ENCODE peak calls at places on chromosomes 2 and 18, in seven cellular contexts. F is body of pancreas, O is suprapubic skin, M is IMR-90, C is stomach, A is GM12878, X is WTC11. K is an unnamed sample.

GRCh38 chr18:50775207-50775606 is 44.6 kb downstream of the MRO start:
- DNase-seq in F (no peak), O (no peak), M (no peak), C (no peak), A (no peak), X (no peak), K (no peak)

GRCh38 chr18:44536619-44537018 is 144.1 kb upstream of the SETBP1 start:
- DNase-seq in F (no peak), O (no peak), M (no peak), C (no peak), A (no peak), X (no peak), K (no peak)

GRCh38 chr18:34862561-34862960 is 152.5 kb downstream of the DTNA start:
- DNase-seq in F (no peak), O (no peak), M (no peak), C (no peak), A (no peak), X (no peak), K (no peak)

GRCh38 chr2:215635071-215635787 is 199.4 kb upstream of the FN1 start:
- DNase-seq in F (no peak), O (no peak), M (no peak), C (no peak), A (no peak), X (no peak), K (no peak)

GRCh38 chr2:147081826-147082225 is 763.0 kb upstream of the ACVR2A start:
- DNase-seq in F (no peak), O (no peak), M (no peak), C (no peak), A (no peak), X (no peak), K (no peak)

GRCh38 chr2:206799083-206799482 is 33.7 kb downstream of the FASTKD2 start:
- DNase-seq in F (no peak), O (no peak), M (peak; percentile 34), C (no peak), A (no peak), X (no peak), K (no peak)

GRCh38 chr2:240398711-240399267 is 36.7 kb upstream of the GPC1 start:
- DNase-seq in F (no peak), O (no peak), M (no peak), C (peak; percentile 17), A (no peak), X (no peak), K (peak; percentile 2)

GRCh38 chr18:35432565-35433001 is 55.4 kb upstream of the ZNF396 start:
- DNase-seq in F (no peak), O (no peak), M (no peak), C (no peak), A (no peak), X (no peak), K (no peak)

GRCh38 chr18:9335255-9336045 is 877 bp downstream of the TWSG1 start:
- DNase-seq in F (no peak), O (no peak), M (peak; percentile 29), C (no peak), A (no peak), X (no peak), K (no peak)

GRCh38 chr2:64404743-64405142 is 49.2 kb upstream of the LGALSL start:
- DNase-seq in F (peak; percentile 51), O (peak; percentile 84), M (no peak), C (peak; percentile 46), A (no peak), X (peak; percentile 72), K (peak; percentile 64)

GRCh38 chr2:196535742-196536141 is 103.8 kb upstream of the CCDC150 start:
- DNase-seq in F (no peak), O (no peak), M (no peak), C (no peak), A (no peak), X (no peak), K (no peak)

GRCh38 chr18:51082571-51083264 is 52.7 kb downstream of the SMAD4 start:
- DNase-seq in F (no peak), O (no peak), M (peak; percentile 10), C (no peak), A (no peak), X (no peak), K (no peak)

GRCh38 chr2:34670482-34670881 is 1071.4 kb upstream of the FAM98A start:
- DNase-seq in F (no peak), O (no peak), M (no peak), C (no peak), A (no peak), X (no peak), K (no peak)

GRCh38 chr2:231926761-231927565 is 767 bp upstream of the NPPC start:
- DNase-seq in F (no peak), O (peak; percentile 56), M (peak; percentile 6), C (no peak), A (no peak), X (peak; percentile 69), K (no peak)

GRCh38 chr2:233999182-233999581 is 51.3 kb upstream of the SPP2 start:
- DNase-seq in F (no peak), O (no peak), M (no peak), C (no peak), A (no peak), X (peak; percentile 13), K (no peak)

GRCh38 chr2:237662671-237663093 is 35.3 kb downstream of the LRRFIP1 start:
- DNase-seq in F (peak; percentile 97), O (peak; percentile 98), M (peak; percentile 90), C (peak; percentile 96), A (no peak), X (peak; percentile 93), K (peak; percentile 68)

GRCh38 chr2:54503192-54503591 is 47.1 kb downstream of the SPTBN1 start:
- DNase-seq in F (no peak), O (no peak), M (peak; percentile 24), C (no peak), A (no peak), X (peak; percentile 79), K (peak; percentile 64)
- TF ChIP-seq CTCF in F (peak; percentile 50), O (no peak), M (peak; percentile 41), C (no peak), A (peak; percentile 63), X (peak; percentile 70), K (peak; percentile 62)

GRCh38 chr2:172102858-172103359 is at the start of gene DLX2:
- DNase-seq in F (peak; percentile 74), O (no peak), M (peak; percentile 86), C (peak; percentile 78), A (no peak), X (peak; percentile 95), K (peak; percentile 82)

GRCh38 chr2:172102159-172102857 is 392 bp downstream of the DLX2 start:
- DNase-seq in F (no peak), O (no peak), M (peak; percentile 61), C (no peak), A (no peak), X (peak; percentile 41), K (no peak)

GRCh38 chr2:172100080-172101007 is 2.4 kb downstream of the DLX2 start:
- DNase-seq in F (no peak), O (no peak), M (no peak), C (no peak), A (no peak), X (peak; percentile 49), K (no peak)

GRCh38 chr2:172101008-172101706 is 1.5 kb downstream of the DLX2 start:
- DNase-seq in F (no peak), O (no peak), M (no peak), C (no peak), A (no peak), X (no peak), K (no peak)

DNA sequence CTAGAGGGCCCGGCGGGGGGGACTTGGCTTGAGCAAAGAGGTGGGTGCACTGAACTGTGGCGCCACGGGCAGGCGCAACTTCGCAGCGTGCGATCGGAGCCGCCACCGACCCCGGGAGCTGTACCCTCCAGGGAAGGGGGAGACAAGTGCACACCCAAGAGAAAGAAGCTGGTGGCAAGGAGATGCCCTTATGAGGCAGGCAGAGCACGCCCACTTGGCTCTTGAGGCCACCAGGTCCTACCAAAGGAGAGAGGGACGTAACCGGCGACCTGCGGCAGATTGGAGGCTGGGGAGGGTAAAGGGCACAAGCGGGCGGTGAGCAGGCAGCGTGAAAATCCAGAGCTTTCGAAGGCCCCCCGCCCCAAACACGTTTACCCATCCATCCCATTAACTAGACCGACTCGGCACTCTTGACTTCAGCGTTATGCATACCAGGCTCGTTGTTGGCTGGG is 967 bp downstream of the DLX2 start:
- DNase-seq in F (no peak), O (no peak), M (no peak), C (no peak), A (no peak), X (no peak), K (no peak)
- TF ChIP-seq CTCF in F (no peak), O (no peak), M (no peak), C (no peak), A (no peak), X (no peak), K (no peak)

DNA sequence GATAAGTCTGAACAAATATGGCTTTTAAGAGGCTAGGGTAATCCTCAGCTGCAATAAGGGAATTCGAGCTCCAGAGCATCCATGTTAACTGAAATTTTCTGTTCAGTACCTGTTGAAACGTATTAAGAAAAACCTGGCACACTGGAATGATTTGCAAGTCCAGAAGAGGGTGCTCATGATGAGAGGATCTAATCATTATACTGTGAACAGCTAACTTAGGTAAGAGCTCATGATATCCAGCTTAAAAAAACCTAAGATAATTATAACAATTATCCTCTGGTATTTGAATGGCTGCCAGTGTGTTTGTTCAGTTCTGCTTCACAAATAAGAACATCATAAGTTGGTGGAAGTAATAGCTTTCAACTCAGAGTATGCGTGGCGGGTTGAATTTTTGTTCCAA is 1118.3 kb upstream of the DDX18 start:
- DNase-seq in F (no peak), O (no peak), M (no peak), C (no peak), A (no peak), X (no peak), K (no peak)
- TF ChIP-seq CTCF in F (no peak), O (no peak), M (no peak), C (no peak), A (no peak), X (no peak), K (no peak)

DNA sequence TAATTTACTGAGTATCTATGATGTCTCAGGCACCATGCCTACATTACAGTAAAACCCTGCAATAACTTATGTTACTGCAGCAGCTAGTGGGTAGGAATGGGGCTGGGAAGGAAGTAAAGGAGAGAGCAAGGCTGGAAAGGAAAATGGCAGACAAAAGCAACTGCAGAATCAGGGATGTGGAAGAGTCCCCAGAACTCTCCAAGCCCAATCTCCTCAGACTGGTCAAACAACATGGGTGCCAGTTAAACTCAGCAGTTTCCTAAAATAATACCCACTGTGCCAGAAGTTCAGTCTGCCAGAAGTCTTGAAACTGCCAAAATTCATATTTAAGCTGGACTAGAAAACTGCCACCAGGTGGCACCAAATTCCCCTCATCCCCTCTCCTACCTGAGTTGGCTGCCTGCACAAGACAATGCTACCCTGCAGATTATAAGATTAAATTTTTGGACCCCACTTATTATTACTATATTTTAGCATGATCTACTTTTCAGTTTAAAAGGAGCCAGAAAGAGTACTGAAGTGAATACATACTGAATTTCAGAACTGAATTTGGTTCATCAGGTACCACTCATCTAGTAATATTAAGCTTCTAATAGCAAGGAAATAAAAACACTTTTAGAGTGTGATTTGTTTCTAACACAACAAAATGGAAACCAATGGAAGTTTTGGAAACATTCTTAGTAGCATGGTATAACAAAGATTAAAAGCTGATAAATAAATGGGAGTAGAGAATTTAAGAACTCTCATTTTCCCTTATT is 86.8 kb upstream of the DNER start:
- DNase-seq in F (peak; percentile 50), O (peak; percentile 64), M (peak; percentile 65), C (peak; percentile 68), A (peak; percentile 23), X (peak; percentile 57), K (peak; percentile 57)
- TF ChIP-seq CTCF in F (peak; percentile 53), O (peak; percentile 12), M (peak; percentile 63), C (no peak), A (peak; percentile 79), X (peak; percentile 59), K (peak; percentile 78)

K was measured in endothelial cell.